ENCODE peak calls at places on chromosomes 5 and 9, in five cellular contexts. L, P, W, N and V are unnamed samples.

GRCh38 chr5:40033009-40033408 is 608.2 kb upstream of the DAB2 start:
- DNase-seq in P (no peak), N (no peak), W (no peak), L (no peak), V (no peak)

GRCh38 chr5:170630711-170631141 is 126.9 kb downstream of the KCNIP1 start:
- DNase-seq in L (no peak), P (no peak), N (no peak), W (peak; percentile 15), V (no peak)

GRCh38 chr9:38682713-38683112 is 37.2 kb downstream of the FAM240B start:
- DNase-seq in W (peak; percentile 64), L (no peak), N (peak; percentile 77), P (no peak), V (peak; percentile 71)

GRCh38 chr9:126491256-126491879 is 122.4 kb upstream of the LMX1B start:
- DNase-seq in N (no peak), P (no peak), W (peak; percentile 81), L (peak; percentile 68), V (no peak)

GRCh38 chr9:95085861-95086563 is 231.5 kb downstream of the FANCC start:
- DNase-seq in P (no peak), L (no peak), W (no peak), N (no peak), V (no peak)

GRCh38 chr5:1930880-1931589 is 48.3 kb upstream of the IRX4 start:
- DNase-seq in N (peak; percentile 45), L (no peak), P (no peak), W (peak; percentile 13), V (no peak)

GRCh38 chr9:119986205-119986604 is 593.8 kb downstream of the CDK5RAP2 start:
- DNase-seq in W (no peak), P (no peak), N (no peak), L (no peak), V (no peak)

GRCh38 chr9:36924071-36924470 is 110.0 kb downstream of the PAX5 start:
- DNase-seq in P (no peak), L (no peak), N (no peak), W (peak; percentile 94), V (no peak)

GRCh38 chr5:27172708-27173107 is 134.3 kb upstream of the CDH9 start:
- DNase-seq in N (no peak), L (no peak), P (no peak), W (no peak), V (no peak)

GRCh38 chr5:131640043-131640856 is 5.2 kb upstream of the RAPGEF6 start:
- DNase-seq in N (no peak), P (no peak), W (peak; percentile 70), L (peak; percentile 60), V (no peak)

GRCh38 chr9:85043248-85043647 is 373.7 kb downstream of the NTRK2 start:
- DNase-seq in N (no peak), P (no peak), L (no peak), W (no peak), V (no peak)

GRCh38 chr5:53114988-53115387 is 5.4 kb upstream of the MOCS2 start:
- DNase-seq in L (no peak), N (no peak), P (no peak), W (peak; percentile 42), V (no peak)

GRCh38 chr9:89792189-89793123 is 187.6 kb downstream of the GADD45G start:
- DNase-seq in N (no peak), P (no peak), L (no peak), W (no peak), V (no peak)

GRCh38 chr9:6383551-6384225 is 29.3 kb upstream of the UHRF2 start:
- DNase-seq in W (peak; percentile 85), P (no peak), L (no peak), N (no peak), V (no peak)

GRCh38 chr5:109987970-109988369 is 298.2 kb downstream of the MAN2A1 start:
- DNase-seq in L (no peak), P (no peak), W (no peak), N (no peak), V (no peak)

GRCh38 chr9:81605154-81605670 is 84.1 kb downstream of the TLE1 start:
- DNase-seq in P (no peak), N (no peak), W (no peak), L (no peak), V (no peak)

GRCh38 chr5:126938461-126938860 is 91.9 kb downstream of the MARCHF3 start:
- DNase-seq in P (no peak), N (no peak), W (peak; percentile 90), L (no peak), V (no peak)

GRCh38 chr9:91182429-91182828 is 179.3 kb downstream of the AUH start:
- DNase-seq in N (no peak), P (no peak), L (no peak), W (no peak), V (no peak)

GRCh38 chr5:152990771-152991170 is 499.7 kb upstream of the GRIA1 start:
- DNase-seq in P (no peak), W (no peak), L (no peak), N (no peak), V (no peak)

GRCh38 chr9:89674667-89675402 is 70.0 kb downstream of the GADD45G start:
- DNase-seq in N (no peak), W (peak; percentile 20), L (no peak), P (no peak), V (peak; percentile 87)

GRCh38 chr9:33445389-33445881 is 2.0 kb downstream of the AQP3 start:
- DNase-seq in N (no peak), L (peak; percentile 48), P (no peak), W (no peak), V (no peak)

GRCh38 chr5:31990701-31991110 is 183.4 kb downstream of the GOLPH3 start:
- DNase-seq in P (no peak), W (peak; percentile 70), N (peak; percentile 37), L (no peak), V (peak; percentile 20)

GRCh38 chr5:181054871-181055494 is 14.9 kb downstream of the BTNL9 start:
- DNase-seq in L (no peak), N (no peak), P (no peak), W (no peak), V (no peak)

GRCh38 chr5:181052928-181053759 is 13.1 kb downstream of the BTNL9 start:
- DNase-seq in P (no peak), N (no peak), L (no peak), W (peak; percentile 21), V (no peak)

GRCh38 chr5:181052526-181052927 is 12.5 kb downstream of the BTNL9 start:
- DNase-seq in W (peak; percentile 23), N (no peak), L (no peak), P (no peak), V (no peak)

GRCh38 chr5:181053760-181054122 is 13.7 kb downstream of the BTNL9 start:
- DNase-seq in P (no peak), L (no peak), W (peak; percentile 15), N (no peak), V (no peak)

DNA sequence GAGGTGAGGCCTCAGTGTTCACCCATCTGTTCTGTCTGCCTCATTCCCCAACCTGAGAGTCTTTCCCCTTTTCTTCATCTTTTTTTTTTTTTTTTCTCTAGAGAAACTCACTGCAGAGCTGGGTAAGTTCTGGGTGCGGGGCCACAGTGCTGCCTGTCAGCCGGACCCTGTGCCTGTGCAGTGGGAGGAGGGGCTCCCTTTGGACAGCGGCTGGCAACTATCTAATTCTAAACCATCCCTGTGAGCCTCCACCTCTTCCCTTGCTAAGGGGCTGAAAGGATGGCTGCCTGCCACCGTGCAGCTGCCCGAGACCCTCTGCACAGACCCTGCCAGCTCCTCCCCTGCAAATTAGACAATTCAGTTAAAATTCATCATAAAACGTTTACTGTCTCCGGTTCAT is 14.1 kb downstream of the BTNL9 start:
- DNase-seq in P (no peak), N (no peak), L (no peak), W (no peak), V (no peak)
- H3K4me3 ChIP-seq in P (peak overlapping the region; percentile 33), N (no peak overlapping the region), L (peak overlapping the region; percentile 40), W (no peak overlapping the region), V (peak overlapping the region; percentile 44)

DNA sequence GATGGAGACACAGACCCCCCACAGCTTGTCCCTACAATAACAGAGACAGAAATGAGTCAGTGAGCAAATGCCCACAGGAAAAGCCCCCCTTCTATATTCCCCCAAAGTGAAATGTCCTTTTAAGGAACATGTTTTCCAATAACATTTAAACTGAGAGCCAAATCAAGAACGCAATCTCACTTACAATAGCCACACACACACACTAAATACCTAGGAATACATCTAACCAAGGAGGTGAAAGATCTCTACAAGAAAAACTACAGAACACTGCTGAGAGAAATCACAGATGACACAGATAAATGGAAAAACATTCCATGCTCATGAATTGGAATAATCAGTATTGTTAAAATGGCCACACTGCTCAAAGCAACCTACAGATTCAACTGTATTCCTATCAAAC is 48.9 kb downstream of the TEX10 start:
- DNase-seq in W (no peak), L (no peak), N (no peak), P (no peak), V (no peak)
- H3K36me3 ChIP-seq in W (peaks cover 32% of the 10 kb centered on the region), L (peaks cover 27% of the 10 kb centered on the region), N (peaks cover 69% of the 10 kb centered on the region), P (peaks cover 24% of the 10 kb centered on the region), V (peaks cover 72% of the 10 kb centered on the region)

GRCh38 chr9:130995399-130995941 is 13.5 kb upstream of the LAMC3 start:
- DNase-seq in P (peak; percentile 54), W (peak; percentile 58), N (no peak), L (no peak), V (no peak)
- H3K4me3 ChIP-seq in P (no peak overlapping the region), W (no peak overlapping the region), N (no peak overlapping the region), L (no peak overlapping the region), V (no peak overlapping the region)

GRCh38 chr9:373759-374206 is 159.1 kb downstream of the DOCK8 start:
- DNase-seq in P (no peak), N (no peak), W (no peak), L (no peak), V (no peak)

GRCh38 chr9:374726-375125 is 160.1 kb downstream of the DOCK8 start:
- DNase-seq in L (no peak), W (no peak), N (no peak), P (no peak), V (no peak)

GRCh38 chr9:370081-370480 is 155.4 kb downstream of the DOCK8 start:
- DNase-seq in W (no peak), L (no peak), N (no peak), P (no peak), V (no peak)

GRCh38 chr9:372143-372542 is 157.5 kb downstream of the DOCK8 start:
- DNase-seq in W (no peak), P (no peak), N (no peak), L (no peak), V (no peak)

GRCh38 chr9:371349-371748 is 156.7 kb downstream of the DOCK8 start:
- DNase-seq in W (no peak), L (no peak), P (no peak), N (no peak), V (no peak)
- H3K36me3 ChIP-seq in W (no peaks in the 10 kb centered on the region), L (peaks cover 70% of the 10 kb centered on the region), P (no peaks in the 10 kb centered on the region), N (no peaks in the 10 kb centered on the region), V (no peaks in the 10 kb centered on the region)